ENCODE peak calls at places on chromosomes 5 and 9, in seven cellular contexts. G is uterus, S is pancreas, J is fibroblast of mammary gland, Z is tibial nerve, L is fibroblast of pulmonary artery, O is aorta. I is an unnamed sample.

GRCh38 chr5:14665110-14665822 is 748 bp downstream of the OTULIN start:
- DNase-seq in G (no peak), S (peak), J (peak), Z (no peak), L (peak), O (peak), I (no peak)

GRCh38 chr9:131393622-131394463 is at the start of gene PRRC2B:
- DNase-seq in G (peak), S (peak), J (peak), Z (peak), L (peak), O (peak), I (peak)

GRCh38 chr5:159409801-159410200 is 79.5 kb upstream of the IL12B start:
- DNase-seq in G (no peak), S (no peak), J (no peak), Z (no peak), L (no peak), O (no peak), I (no peak)

GRCh38 chr9:35760651-35761050 is 6.6 kb upstream of the MSMP start:
- DNase-seq in G (no peak), S (no peak), J (no peak), Z (no peak), L (peak), O (peak), I (peak)

GRCh38 chr9:72327631-72328030 is 37.4 kb downstream of the ZFAND5 start:
- DNase-seq in G (no peak), S (no peak), J (no peak), Z (no peak), L (no peak), O (no peak), I (no peak)

GRCh38 chr5:155004138-155004744 is 9.3 kb upstream of the KIF4B start:
- DNase-seq in G (no peak), S (no peak), J (no peak), Z (no peak), L (peak), O (no peak), I (no peak)

GRCh38 chr5:143142596-143143435 is 260.7 kb downstream of the NR3C1 start:
- DNase-seq in G (peak), S (no peak), J (peak), Z (peak), L (peak), O (peak), I (peak)

GRCh38 chr9:22238809-22239684 is 207.6 kb upstream of the DMRTA1 start:
- DNase-seq in G (no peak), S (no peak), J (peak), Z (no peak), L (peak), O (no peak), I (no peak)

GRCh38 chr9:122261469-122261881 is 3.2 kb downstream of the RBM18 start:
- DNase-seq in G (peak), S (peak), J (peak), Z (peak), L (peak), O (peak), I (peak)

GRCh38 chr5:180291234-180291940 is 496 bp downstream of the MAPK9 start:
- DNase-seq in G (no peak), S (peak), J (no peak), Z (no peak), L (no peak), O (no peak), I (no peak)

GRCh38 chr5:179558912-179559279 is 8.5 kb downstream of the RUFY1 start:
- DNase-seq in G (no peak), S (peak), J (peak), Z (no peak), L (peak), O (no peak), I (no peak)

GRCh38 chr5:68540798-68541590 is 325.4 kb downstream of the PIK3R1 start:
- DNase-seq in G (no peak), S (no peak), J (no peak), Z (no peak), L (no peak), O (no peak), I (no peak)

GRCh38 chr9:123562844-123563346 is 206.9 kb downstream of the CRB2 start:
- DNase-seq in G (no peak), S (no peak), J (peak), Z (no peak), L (peak), O (peak), I (peak)

GRCh38 chr5:14364096-14364495 is 217.5 kb upstream of the OTULINL start:
- DNase-seq in G (no peak), S (no peak), J (peak), Z (no peak), L (peak), O (no peak), I (no peak)

GRCh38 chr9:131609116-131609830 is 64.0 kb downstream of the PRRT1B start:
- DNase-seq in G (peak), S (no peak), J (peak), Z (peak), L (peak), O (no peak), I (no peak)

GRCh38 chr5:107889387-107889786 is 218.7 kb upstream of the EFNA5 start:
- DNase-seq in G (peak), S (no peak), J (peak), Z (no peak), L (no peak), O (no peak), I (no peak)

GRCh38 chr9:129826344-129826743 is 2.4 kb upstream of the TOR1A start:
- DNase-seq in G (no peak), S (no peak), J (peak), Z (no peak), L (no peak), O (no peak), I (no peak)

GRCh38 chr5:133828727-133829126 is 139.7 kb downstream of the C5orf15 start:
- DNase-seq in G (no peak), S (no peak), J (no peak), Z (no peak), L (no peak), O (no peak), I (no peak)

GRCh38 chr5:96344678-96345612 is 88.1 kb downstream of the PCSK1 start:
- DNase-seq in G (no peak), S (no peak), J (peak), Z (peak), L (peak), O (no peak), I (no peak)

GRCh38 chr5:8827701-8828100 is 718.2 kb downstream of the SEMA5A start:
- DNase-seq in G (no peak), S (no peak), J (peak), Z (no peak), L (peak), O (no peak), I (no peak)

GRCh38 chr5:83553000-83553486 is 81.5 kb downstream of the VCAN start:
- DNase-seq in G (peak), S (no peak), J (peak), Z (no peak), L (peak), O (peak), I (peak)

GRCh38 chr5:131825404-131826013 is 28.7 kb upstream of the FNIP1 start:
- DNase-seq in G (no peak), S (no peak), J (no peak), Z (no peak), L (no peak), O (no peak), I (no peak)

GRCh38 chr5:132385321-132386105 is 16.0 kb downstream of the SLC22A5 start:
- DNase-seq in G (peak), S (no peak), J (peak), Z (no peak), L (peak), O (peak), I (peak)

GRCh38 chr5:89729623-89730390 is 679.7 kb downstream of the CETN3 start:
- DNase-seq in G (no peak), S (no peak), J (peak), Z (no peak), L (no peak), O (no peak), I (no peak)

GRCh38 chr9:16794871-16795639 is 75.4 kb downstream of the BNC2 start:
- DNase-seq in G (peak), S (no peak), J (peak), Z (peak), L (peak), O (peak), I (peak)

GRCh38 chr5:179267071-179267670 is 78.1 kb downstream of the ADAMTS2 start:
- DNase-seq in G (peak), S (peak), J (peak), Z (no peak), L (no peak), O (peak), I (peak)

GRCh38 chr5:172740483-172741205 is 30.4 kb downstream of the DUSP1 start:
- DNase-seq in G (peak), S (no peak), J (peak), Z (no peak), L (peak), O (peak), I (peak)

GRCh38 chr5:41268894-41269293 is 55.6 kb upstream of the C6 start:
- DNase-seq in G (no peak), S (no peak), J (no peak), Z (no peak), L (no peak), O (no peak), I (no peak)

GRCh38 chr5:159456722-159457462 is 126.6 kb upstream of the IL12B start:
- DNase-seq in G (no peak), S (no peak), J (peak), Z (no peak), L (no peak), O (no peak), I (no peak)

GRCh38 chr9:129333961-129334743 is 156.1 kb upstream of the IER5L start:
- DNase-seq in G (peak), S (peak), J (peak), Z (peak), L (peak), O (peak), I (peak)

GRCh38 chr9:14350766-14351165 is 36.8 kb upstream of the NFIB start:
- DNase-seq in G (no peak), S (no peak), J (no peak), Z (no peak), L (peak), O (no peak), I (peak)

GRCh38 chr5:67311208-67311607 is 114.6 kb upstream of the CD180 start:
- DNase-seq in G (no peak), S (no peak), J (no peak), Z (no peak), L (no peak), O (no peak), I (no peak)

GRCh38 chr9:130860458-130861316 is 25.6 kb downstream of the ABL1 start:
- DNase-seq in G (peak), S (peak), J (peak), Z (peak), L (peak), O (peak), I (peak)

GRCh38 chr5:643811-644271 is 31.7 kb downstream of the CEP72 start:
- DNase-seq in G (no peak), S (no peak), J (no peak), Z (no peak), L (no peak), O (no peak), I (no peak)

GRCh38 chr9:15837079-15837679 is 284.3 kb downstream of the CCDC171 start:
- DNase-seq in G (peak), S (no peak), J (peak), Z (peak), L (peak), O (no peak), I (no peak)

GRCh38 chr9:75974006-75974766 is 83.7 kb downstream of the PCSK5 start:
- DNase-seq in G (no peak), S (no peak), J (no peak), Z (peak), L (no peak), O (peak), I (no peak)

GRCh38 chr9:94714494-94714893 is 12.0 kb upstream of the AOPEP start:
- DNase-seq in G (no peak), S (no peak), J (no peak), Z (no peak), L (no peak), O (no peak), I (no peak)

GRCh38 chr9:93649610-93650261 is 73.4 kb downstream of the PHF2 start:
- DNase-seq in G (no peak), S (no peak), J (peak), Z (no peak), L (no peak), O (no peak), I (no peak)

GRCh38 chr9:13787234-13787833 is 507.8 kb upstream of the MPDZ start:
- DNase-seq in G (peak), S (no peak), J (peak), Z (peak), L (peak), O (no peak), I (no peak)

GRCh38 chr5:14039063-14039462 is 94.6 kb upstream of the DNAH5 start:
- DNase-seq in G (no peak), S (no peak), J (peak), Z (no peak), L (peak), O (no peak), I (no peak)

GRCh38 chr9:4762108-4762888 is 21.3 kb upstream of the AK3 start:
- DNase-seq in G (peak), S (peak), J (peak), Z (peak), L (peak), O (peak), I (peak)

GRCh38 chr9:4768681-4769080 is 24.1 kb upstream of the RCL1 start:
- DNase-seq in G (no peak), S (no peak), J (peak), Z (no peak), L (no peak), O (no peak), I (no peak)

GRCh38 chr9:4760122-4760521 is 19.1 kb upstream of the AK3 start:
- DNase-seq in G (no peak), S (no peak), J (no peak), Z (no peak), L (no peak), O (no peak), I (peak)

GRCh38 chr9:4764033-4764432 is 23.0 kb upstream of the AK3 start:
- DNase-seq in G (no peak), S (no peak), J (no peak), Z (no peak), L (no peak), O (no peak), I (no peak)

GRCh38 chr9:4762889-4763521 is 22.0 kb upstream of the AK3 start:
- DNase-seq in G (peak), S (no peak), J (peak), Z (peak), L (peak), O (no peak), I (peak)
- H3K4me3 ChIP-seq in G (no peak), S (no peak), J (no peak), Z (peak), L (no peak), O (no peak), I (peak)

GRCh38 chr5:150801117-150801927 is 22.8 kb downstream of the SMIM3 start:
- DNase-seq in G (no peak), S (no peak), J (peak), Z (peak), L (peak), O (no peak), I (peak)
- H3K4me3 ChIP-seq in G (peak), S (peak), J (peak), Z (peak), L (peak), O (peak), I (peak)

DNA sequence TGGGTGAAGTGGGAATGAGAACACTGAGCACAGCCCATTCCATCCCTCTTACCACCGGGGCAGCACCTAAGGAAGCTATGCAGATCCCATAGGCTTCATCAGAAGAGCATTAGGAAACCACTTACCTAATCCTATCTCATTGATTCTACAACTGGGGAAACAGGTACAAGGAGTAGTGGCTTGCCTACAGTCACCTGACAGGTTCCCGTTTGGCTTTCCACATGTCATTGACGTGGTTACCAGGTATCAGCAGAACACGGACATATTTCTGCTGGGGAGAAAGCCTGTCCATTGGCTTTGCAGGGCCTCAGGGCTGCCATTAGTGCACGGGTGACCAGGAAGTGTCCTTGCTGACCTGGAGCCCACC is 11.3 kb downstream of the AFAP1L1 start:
- DNase-seq in G (no peak), S (no peak), J (no peak), Z (no peak), L (no peak), O (no peak), I (no peak)
- H3K4me3 ChIP-seq in G (no peak), S (no peak), J (no peak), Z (no peak), L (no peak), O (no peak), I (no peak)

GRCh38 chr5:157108961-157109360 is at the start of gene HAVCR2:
- DNase-seq in G (no peak), S (no peak), J (no peak), Z (peak), L (no peak), O (peak), I (peak)
- H3K4me3 ChIP-seq in G (no peak), S (no peak), J (no peak), Z (no peak), L (no peak), O (no peak), I (peak)

GRCh38 chr9:79580065-79580464 is 8.3 kb downstream of the TLE4 start:
- DNase-seq in G (no peak), S (no peak), J (no peak), Z (no peak), L (no peak), O (no peak), I (no peak)
- H3K4me3 ChIP-seq in G (no peak), S (no peak), J (no peak), Z (no peak), L (no peak), O (no peak), I (no peak)

GRCh38 chr9:92299116-92299515 is 5.6 kb upstream of the IARS1 start:
- DNase-seq in G (no peak), S (no peak), J (no peak), Z (no peak), L (no peak), O (no peak), I (no peak)
- H3K4me3 ChIP-seq in G (no peak), S (no peak), J (no peak), Z (no peak), L (no peak), O (no peak), I (no peak)